ENCODE peak calls at places on chromosomes 11 and 22, in five cellular contexts. One of them, this sample, is unnamed.

GRCh38 chr11:111097191-111097590 is 148.3 kb upstream of the POU2AF2 start:
- DNase-seq in nephron progenitor cell: no peak
- DNase-seq in psoas muscle: peak
- DNase-seq in NCI-H345: no peak
- DNase-seq in amniotic stem cell: no peak
- DNase-seq in this sample: no peak

GRCh38 chr22:19871023-19871844 is 16.6 kb upstream of the GNB1L start:
- DNase-seq in amniotic stem cell: no peak
- DNase-seq in psoas muscle: no peak
- DNase-seq in nephron progenitor cell: no peak
- DNase-seq in NCI-H345: no peak
- DNase-seq in this sample: no peak

GRCh38 chr11:45964911-45965389 is 42.5 kb downstream of the LARGE2 start:
- DNase-seq in NCI-H345: peak
- DNase-seq in psoas muscle: peak
- DNase-seq in amniotic stem cell: peak
- DNase-seq in nephron progenitor cell: peak
- DNase-seq in this sample: peak

GRCh38 chr22:24521791-24522245 is 26.7 kb downstream of the UPB1 start:
- DNase-seq in nephron progenitor cell: no peak
- DNase-seq in NCI-H345: peak
- DNase-seq in amniotic stem cell: no peak
- DNase-seq in psoas muscle: no peak
- DNase-seq in this sample: peak

GRCh38 chr11:98734686-98735085 is 286.1 kb upstream of the CNTN5 start:
- DNase-seq in nephron progenitor cell: no peak
- DNase-seq in psoas muscle: no peak
- DNase-seq in NCI-H345: no peak
- DNase-seq in amniotic stem cell: no peak
- DNase-seq in this sample: no peak

GRCh38 chr11:86477495-86478155 is 102.9 kb downstream of the CCDC81 start:
- DNase-seq in amniotic stem cell: no peak
- DNase-seq in psoas muscle: no peak
- DNase-seq in NCI-H345: no peak
- DNase-seq in nephron progenitor cell: no peak
- DNase-seq in this sample: peak

GRCh38 chr11:73577496-73577917 is 20.4 kb downstream of the FAM168A start:
- DNase-seq in NCI-H345: no peak
- DNase-seq in amniotic stem cell: peak
- DNase-seq in psoas muscle: no peak
- DNase-seq in nephron progenitor cell: no peak
- DNase-seq in this sample: no peak

GRCh38 chr11:94968334-94968958 is 4.9 kb downstream of the CWC15 start:
- DNase-seq in NCI-H345: peak
- DNase-seq in psoas muscle: no peak
- DNase-seq in nephron progenitor cell: no peak
- DNase-seq in amniotic stem cell: no peak
- DNase-seq in this sample: no peak

GRCh38 chr22:48919851-48920589 is 907.7 kb downstream of the BRD1 start:
- DNase-seq in NCI-H345: no peak
- DNase-seq in psoas muscle: no peak
- DNase-seq in amniotic stem cell: no peak
- DNase-seq in nephron progenitor cell: no peak
- DNase-seq in this sample: no peak